ENCODE peak calls at places on chromosomes 5 and 9, in four cellular contexts. One of them, this sample, is unnamed.

GRCh38 chr5:154473581-154474266 is 4.3 kb downstream of the HAND1 start:
- DNase-seq in tibial artery: no peak
- DNase-seq in nephron progenitor cell: no peak
- DNase-seq in AG08396: no peak
- DNase-seq in this sample: peak

GRCh38 chr5:42721484-42721883 is 35.1 kb upstream of the CCDC152 start:
- DNase-seq in tibial artery: no peak
- DNase-seq in nephron progenitor cell: no peak
- DNase-seq in AG08396: no peak
- DNase-seq in this sample: no peak

GRCh38 chr9:8599937-8600336 is 800.4 kb upstream of the DMAC1 start:
- DNase-seq in tibial artery: no peak
- DNase-seq in nephron progenitor cell: no peak
- DNase-seq in AG08396: no peak
- DNase-seq in this sample: no peak

GRCh38 chr5:124841829-124842712 is 95.6 kb upstream of the ZNF608 start:
- DNase-seq in tibial artery: peak
- DNase-seq in nephron progenitor cell: no peak
- DNase-seq in AG08396: no peak
- DNase-seq in this sample: no peak

GRCh38 chr5:80129146-80129545 is 94.0 kb downstream of the THBS4 start:
- DNase-seq in tibial artery: no peak
- DNase-seq in nephron progenitor cell: no peak
- DNase-seq in AG08396: no peak
- DNase-seq in this sample: no peak

GRCh38 chr9:15211994-15212501 is 95.0 kb downstream of the TTC39B start:
- DNase-seq in tibial artery: no peak
- DNase-seq in nephron progenitor cell: no peak
- DNase-seq in AG08396: no peak
- DNase-seq in this sample: no peak

GRCh38 chr5:38208782-38209378 is 49.5 kb upstream of the EGFLAM start:
- DNase-seq in tibial artery: no peak
- DNase-seq in nephron progenitor cell: peak
- DNase-seq in AG08396: peak
- DNase-seq in this sample: peak

GRCh38 chr9:129775443-129775842 is 22.6 kb upstream of the PTGES start:
- DNase-seq in tibial artery: no peak
- DNase-seq in nephron progenitor cell: no peak
- DNase-seq in AG08396: no peak
- DNase-seq in this sample: no peak

GRCh38 chr9:74748966-74749365 is 138.8 kb downstream of the TRPM6 start:
- DNase-seq in tibial artery: no peak
- DNase-seq in nephron progenitor cell: no peak
- DNase-seq in AG08396: no peak
- DNase-seq in this sample: no peak

GRCh38 chr5:135129307-135129706 is 95.3 kb upstream of the PITX1 start:
- DNase-seq in tibial artery: no peak
- DNase-seq in nephron progenitor cell: no peak
- DNase-seq in AG08396: no peak
- DNase-seq in this sample: no peak

GRCh38 chr9:137317021-137317978 is 15.2 kb upstream of the NRARP start:
- DNase-seq in tibial artery: peak
- DNase-seq in nephron progenitor cell: peak
- DNase-seq in AG08396: peak
- DNase-seq in this sample: no peak

GRCh38 chr5:176628406-176629228 is 1.7 kb downstream of the SNCB start:
- DNase-seq in tibial artery: no peak
- DNase-seq in nephron progenitor cell: no peak
- DNase-seq in AG08396: no peak
- DNase-seq in this sample: no peak

GRCh38 chr5:40141418-40141817 is 538.3 kb upstream of the PTGER4 start:
- DNase-seq in tibial artery: no peak
- DNase-seq in nephron progenitor cell: no peak
- DNase-seq in AG08396: no peak
- DNase-seq in this sample: no peak

GRCh38 chr9:34119713-34120112 is 6.8 kb downstream of the DCAF12 start:
- DNase-seq in tibial artery: no peak
- DNase-seq in nephron progenitor cell: no peak
- DNase-seq in AG08396: no peak
- DNase-seq in this sample: no peak